ENCODE peak calls at places on chromosomes 13 and 19, in four cellular contexts. One of them, this sample, is unnamed.

GRCh38 chr13:50713849-50714248 is 129.6 kb downstream of the DLEU7 start:
- DNase-seq in left lung: peak; percentile 78
- DNase-seq in pancreas: no peak
- DNase-seq in fibroblast of lung: peak; percentile 73
- DNase-seq in this sample: no peak

GRCh38 chr19:12946092-12946845 is 607 bp downstream of the RAD23A start:
- DNase-seq in fibroblast of lung: peak; percentile 81
- DNase-seq in left lung: peak; percentile 92
- DNase-seq in pancreas: peak; percentile 82
- DNase-seq in this sample: peak; percentile 62

GRCh38 chr19:4676955-4677731 is 7.0 kb upstream of the MYDGF start:
- DNase-seq in pancreas: no peak
- DNase-seq in fibroblast of lung: peak; percentile 37
- DNase-seq in left lung: no peak
- DNase-seq in this sample: no peak

GRCh38 chr13:106348032-106348431 is 187.4 kb downstream of the EFNB2 start:
- DNase-seq in pancreas: no peak
- DNase-seq in left lung: no peak
- DNase-seq in fibroblast of lung: peak; percentile 44
- DNase-seq in this sample: no peak

GRCh38 chr19:29596885-29597525 is 9.1 kb upstream of the POP4 start:
- DNase-seq in left lung: no peak
- DNase-seq in pancreas: no peak
- DNase-seq in fibroblast of lung: peak; percentile 14
- DNase-seq in this sample: no peak

GRCh38 chr13:27790523-27790922 is 1.8 kb upstream of the GSX1 start:
- DNase-seq in pancreas: no peak
- DNase-seq in fibroblast of lung: no peak
- DNase-seq in left lung: no peak
- DNase-seq in this sample: no peak

GRCh38 chr13:52128714-52129700 is at the start of gene NEK5:
- DNase-seq in pancreas: peak; percentile 93
- DNase-seq in fibroblast of lung: peak; percentile 46
- DNase-seq in left lung: peak; percentile 94
- DNase-seq in this sample: peak; percentile 58

GRCh38 chr13:73064991-73065390 is 6.2 kb downstream of the KLF5 start:
- DNase-seq in pancreas: no peak
- DNase-seq in fibroblast of lung: no peak
- DNase-seq in left lung: no peak
- DNase-seq in this sample: no peak

GRCh38 chr13:110338441-110339101 is 31.5 kb downstream of the COL4A2 start:
- DNase-seq in pancreas: no peak
- DNase-seq in fibroblast of lung: peak; percentile 77
- DNase-seq in left lung: no peak
- DNase-seq in this sample: peak; percentile 69

GRCh38 chr13:102870677-102871415 is 25.0 kb downstream of the ERCC5 start:
- DNase-seq in left lung: peak; percentile 83
- DNase-seq in fibroblast of lung: peak; percentile 65
- DNase-seq in pancreas: peak; percentile 70
- DNase-seq in this sample: peak; percentile 37

GRCh38 chr19:38252935-38253691 is 3.1 kb downstream of the PPP1R14A start:
- DNase-seq in left lung: no peak
- DNase-seq in pancreas: no peak
- DNase-seq in fibroblast of lung: peak; percentile 17
- DNase-seq in this sample: peak; percentile 53

GRCh38 chr19:42197375-42197817 is 20.1 kb downstream of the DEDD2 start:
- DNase-seq in left lung: no peak
- DNase-seq in pancreas: no peak
- DNase-seq in fibroblast of lung: no peak
- DNase-seq in this sample: no peak

GRCh38 chr13:70723732-70724131 is 615.5 kb upstream of the KLHL1 start:
- DNase-seq in pancreas: no peak
- DNase-seq in fibroblast of lung: peak; percentile 63
- DNase-seq in left lung: no peak
- DNase-seq in this sample: no peak

GRCh38 chr19:23415561-23416191 is 20.4 kb upstream of the ZNF91 start:
- DNase-seq in pancreas: peak; percentile 57
- DNase-seq in left lung: peak; percentile 78
- DNase-seq in fibroblast of lung: no peak
- DNase-seq in this sample: peak; percentile 46

GRCh38 chr19:53892301-53892980 is 10.4 kb downstream of the PRKCG start:
- DNase-seq in pancreas: no peak
- DNase-seq in left lung: peak; percentile 69
- DNase-seq in fibroblast of lung: no peak
- DNase-seq in this sample: no peak

GRCh38 chr19:48752511-48753365 is at the start of gene FUT1:
- DNase-seq in left lung: peak; percentile 88
- DNase-seq in fibroblast of lung: no peak
- DNase-seq in pancreas: peak; percentile 92
- DNase-seq in this sample: peak; percentile 72

GRCh38 chr19:57648336-57649003 is 15.5 kb downstream of the ZNF211 start:
- DNase-seq in left lung: no peak
- DNase-seq in pancreas: no peak
- DNase-seq in fibroblast of lung: no peak
- DNase-seq in this sample: no peak

DNA sequence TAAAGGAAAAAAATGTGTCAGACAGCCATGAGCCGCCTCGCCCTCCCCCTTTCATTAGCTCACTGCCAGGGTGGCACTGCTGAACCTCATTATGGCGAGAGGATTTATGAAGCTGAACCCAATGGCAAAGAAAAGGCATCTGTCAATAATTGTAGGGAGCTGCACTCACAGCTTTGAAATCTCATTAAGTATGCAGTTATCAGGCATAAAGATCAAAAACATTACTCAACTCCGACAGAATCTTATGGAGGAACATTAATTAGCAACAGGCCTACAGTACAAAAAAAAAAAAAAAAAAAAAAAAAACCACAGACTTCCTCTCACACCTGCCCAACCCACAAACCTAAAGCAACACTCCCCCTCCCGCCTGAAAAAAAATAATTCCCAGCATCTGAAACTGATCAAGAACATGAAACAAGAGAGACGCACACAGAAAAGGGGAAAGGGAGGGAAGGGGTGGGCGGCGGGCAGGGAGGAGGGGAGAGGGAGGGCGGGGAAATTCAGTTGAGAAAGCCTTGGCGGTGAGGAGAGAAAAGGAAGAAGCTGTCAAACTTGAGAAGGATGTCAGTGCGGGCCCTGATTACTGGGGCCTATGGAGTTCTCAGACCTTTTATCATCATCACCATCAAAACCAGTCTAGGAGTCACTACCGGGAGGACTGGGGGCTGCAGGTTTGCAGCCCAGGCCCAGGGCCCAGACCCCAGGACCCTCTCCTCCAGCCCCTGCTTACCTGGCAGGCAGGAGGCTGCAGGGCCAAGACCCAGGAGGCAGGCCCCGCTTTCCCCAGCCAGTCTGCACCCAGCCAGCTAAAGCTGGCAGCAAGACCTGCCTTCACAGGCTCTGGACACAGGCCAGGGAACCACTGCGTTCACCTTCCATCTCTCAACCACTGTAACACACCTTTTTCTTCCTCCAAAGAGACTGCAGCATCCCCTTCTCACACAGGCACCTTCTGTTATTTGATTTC is 8.9 kb downstream of the TSHZ3 start:
- DNase-seq in fibroblast of lung: peak; percentile 59
- DNase-seq in left lung: no peak
- DNase-seq in pancreas: no peak
- DNase-seq in this sample: no peak
- H3K4me1 ChIP-seq in fibroblast of lung: peaks cover 20% of the 10 kb centered on the region
- H3K4me1 ChIP-seq in left lung: no peaks in the 10 kb centered on the region
- H3K4me1 ChIP-seq in pancreas: no peaks in the 10 kb centered on the region
- H3K4me1 ChIP-seq in this sample: peaks cover 28% of the 10 kb centered on the region

DNA sequence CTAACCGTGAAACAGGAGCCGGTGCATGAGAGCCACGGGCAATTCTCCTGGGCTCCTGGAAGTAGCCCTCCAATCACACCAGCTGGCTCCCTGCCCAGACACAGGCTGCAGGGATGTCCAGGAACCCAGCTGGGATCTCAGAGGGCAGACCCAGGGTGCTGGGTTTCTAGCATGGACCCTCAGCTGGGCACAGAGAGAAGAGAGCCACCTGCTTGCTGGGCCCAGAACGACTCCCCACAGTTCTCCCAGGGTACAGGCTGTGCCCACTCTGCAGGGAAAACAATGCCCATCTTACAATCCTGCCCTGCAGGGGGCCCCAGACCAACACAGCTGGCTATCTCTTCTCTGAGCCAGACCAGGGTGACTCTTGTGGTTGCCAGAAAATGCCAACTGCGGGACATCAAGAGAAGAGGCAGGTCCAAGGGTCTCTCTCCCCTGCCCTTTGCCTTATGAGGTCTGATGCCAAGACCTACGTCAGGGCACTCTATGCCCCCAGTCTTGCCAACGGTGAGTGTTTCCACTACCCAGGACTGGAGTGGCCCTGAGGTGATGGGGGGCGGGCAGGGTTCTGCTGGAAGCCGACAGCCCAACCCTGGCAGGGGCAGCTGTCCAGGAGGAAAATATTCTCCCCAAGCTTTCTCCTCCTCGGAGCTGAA is 64.6 kb downstream of the CEBPG start:
- DNase-seq in fibroblast of lung: no peak
- DNase-seq in pancreas: peak; percentile 47
- DNase-seq in left lung: peak; percentile 34
- DNase-seq in this sample: peak; percentile 42
- TF ChIP-seq CTCF in fibroblast of lung: no peak
- TF ChIP-seq CTCF in pancreas: no peak
- TF ChIP-seq CTCF in left lung: no peak
- TF ChIP-seq CTCF in this sample: peak; percentile 46

DNA sequence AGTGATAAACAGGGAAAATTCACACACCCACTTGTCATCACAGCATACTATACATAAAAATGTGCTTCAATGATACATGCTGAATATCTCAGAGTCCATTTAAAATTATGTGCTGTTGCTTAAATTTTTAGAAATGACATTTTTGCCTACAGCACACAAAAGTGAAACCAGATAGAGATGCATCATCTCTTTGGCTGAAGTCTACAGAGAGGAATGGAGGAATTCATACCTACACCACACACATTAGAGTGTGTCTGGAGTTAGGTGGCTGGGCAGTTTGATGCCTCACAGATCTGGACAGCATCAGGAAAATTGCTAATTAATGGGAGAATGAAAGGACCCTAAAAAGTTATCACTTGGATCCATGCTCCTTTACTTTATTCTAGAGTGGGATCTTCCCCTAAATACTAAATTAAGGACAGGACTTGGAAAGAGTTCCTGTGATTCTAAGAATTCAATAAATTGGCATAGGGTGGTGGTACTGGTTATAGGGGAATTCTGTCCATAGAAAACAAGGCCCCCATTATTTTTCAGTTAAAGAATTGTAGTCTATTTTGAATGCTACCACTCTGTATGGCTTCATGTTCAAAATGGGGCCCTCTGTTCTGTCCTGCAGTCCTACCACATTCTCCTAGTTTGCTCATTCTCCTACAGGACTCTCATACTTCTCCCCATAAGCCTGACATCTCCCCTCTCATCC is 41.3 kb downstream of the RCBTB2 start:
- DNase-seq in fibroblast of lung: no peak
- DNase-seq in pancreas: no peak
- DNase-seq in left lung: no peak
- DNase-seq in this sample: no peak
- H3K4me1 ChIP-seq in fibroblast of lung: no peaks in the 10 kb centered on the region
- H3K4me1 ChIP-seq in pancreas: peaks cover 3% of the 10 kb centered on the region
- H3K4me1 ChIP-seq in left lung: peaks cover 10% of the 10 kb centered on the region
- H3K4me1 ChIP-seq in this sample: peaks cover 39% of the 10 kb centered on the region

DNA sequence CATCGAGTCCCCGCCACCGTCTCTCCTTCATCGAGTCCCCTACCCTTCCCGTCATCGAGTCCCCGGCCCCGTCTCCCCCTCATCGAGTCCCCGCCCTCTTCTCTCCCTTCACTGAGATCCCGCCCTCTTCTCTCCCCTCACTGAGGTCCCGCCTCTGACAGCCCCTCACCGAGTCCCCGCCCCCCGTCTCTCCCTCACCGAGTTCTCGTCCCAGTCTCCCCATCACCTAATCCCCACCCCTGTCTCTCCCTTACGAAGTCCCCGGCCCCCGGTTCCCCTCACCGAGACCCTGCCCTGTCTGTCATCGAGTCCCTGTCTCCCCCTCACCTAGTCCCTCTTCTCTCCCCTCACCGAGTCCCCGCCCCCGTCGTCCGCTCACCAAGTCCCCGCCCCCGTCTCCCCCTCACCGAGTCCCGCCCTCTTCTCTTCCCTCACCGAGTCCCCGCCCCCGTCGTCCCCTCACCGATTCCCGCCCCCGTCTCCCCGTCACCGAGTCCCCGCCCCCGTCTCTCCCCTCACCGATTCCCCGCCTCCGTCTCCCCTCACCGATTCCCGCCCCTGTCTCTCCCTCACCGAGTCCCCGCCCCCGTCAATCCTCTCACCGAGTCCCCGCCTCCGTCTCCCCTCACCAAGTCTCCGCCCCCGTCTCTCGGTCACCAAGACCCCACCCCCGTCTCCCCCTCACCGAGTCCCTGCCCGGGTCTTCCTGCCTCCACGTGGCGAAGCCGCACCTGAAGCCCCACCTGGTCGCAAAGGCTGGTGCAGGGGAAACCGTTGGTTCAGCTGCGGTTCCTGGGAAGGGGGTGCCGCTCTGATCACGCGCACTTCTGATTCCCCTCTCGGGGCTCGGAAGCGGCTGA is 23.9 kb upstream of the ZNF846 start:
- DNase-seq in left lung: peak; percentile 94
- DNase-seq in fibroblast of lung: peak; percentile 93
- DNase-seq in pancreas: peak; percentile 88
- DNase-seq in this sample: peak; percentile 95
- TF ChIP-seq CTCF in left lung: no peak
- TF ChIP-seq CTCF in fibroblast of lung: no peak
- TF ChIP-seq CTCF in pancreas: no peak
- TF ChIP-seq CTCF in this sample: no peak

GRCh38 chr19:2334426-2334825 is 5.9 kb downstream of the SPPL2B start:
- DNase-seq in fibroblast of lung: no peak
- DNase-seq in left lung: no peak
- DNase-seq in pancreas: no peak
- DNase-seq in this sample: no peak

GRCh38 chr19:2334986-2335846 is 6.7 kb downstream of the SPPL2B start:
- DNase-seq in pancreas: no peak
- DNase-seq in fibroblast of lung: no peak
- DNase-seq in left lung: no peak
- DNase-seq in this sample: no peak

GRCh38 chr19:2332341-2333026 is 4.0 kb downstream of the SPPL2B start:
- DNase-seq in pancreas: no peak
- DNase-seq in fibroblast of lung: no peak
- DNase-seq in left lung: no peak
- DNase-seq in this sample: peak; percentile 38

GRCh38 chr19:2333027-2333806 is 4.7 kb downstream of the SPPL2B start:
- DNase-seq in fibroblast of lung: no peak
- DNase-seq in pancreas: peak; percentile 77
- DNase-seq in left lung: peak; percentile 85
- DNase-seq in this sample: no peak

DNA sequence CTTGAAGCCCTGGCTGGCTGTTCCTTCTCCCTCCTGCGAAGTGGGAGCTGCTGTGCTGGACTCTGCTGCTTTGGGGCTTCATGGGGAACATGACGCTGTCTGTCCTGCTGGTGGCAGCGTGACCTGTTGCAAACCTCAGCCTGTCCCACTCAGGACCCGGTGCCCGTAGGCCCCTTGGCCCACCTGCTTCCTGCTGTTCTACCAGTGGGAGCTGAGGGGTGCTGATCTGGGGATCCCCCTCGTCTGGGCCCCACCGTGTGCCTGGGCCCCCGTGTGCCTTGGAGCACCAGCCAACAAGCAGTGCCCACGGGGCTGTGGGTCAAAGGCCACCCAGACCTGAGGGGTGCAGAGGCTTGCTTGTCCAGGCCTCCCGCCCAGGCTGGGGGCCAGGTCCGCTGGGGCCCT is 5.3 kb downstream of the SPPL2B start:
- DNase-seq in left lung: no peak
- DNase-seq in pancreas: no peak
- DNase-seq in fibroblast of lung: no peak
- DNase-seq in this sample: no peak
- H3K4me1 ChIP-seq in left lung: peaks cover 8% of the 10 kb centered on the region
- H3K4me1 ChIP-seq in pancreas: peaks cover 25% of the 10 kb centered on the region
- H3K4me1 ChIP-seq in fibroblast of lung: peaks cover 5% of the 10 kb centered on the region
- H3K4me1 ChIP-seq in this sample: peaks cover 50% of the 10 kb centered on the region